ENCODE peak calls at places on chromosomes 16 and 17, in eight cellular contexts. U is mammary epithelial cell, C is adrenal gland, Y is PC-3, L is left ventricle myocardium inferior, Q is AG10803, E is ovary, T is fibroblast of lung. R is an unnamed sample.

GRCh38 chr16:9012848-9013507 is 49.3 kb upstream of the USP7 start:
- DNase-seq in T (peak; percentile 5), Q (no peak), Y (no peak), U (no peak), L (no peak), E (no peak), C (no peak), R (no peak)

GRCh38 chr16:47018223-47018891 is 44.9 kb upstream of the DNAJA2 start:
- DNase-seq in L (no peak), T (no peak), E (no peak), C (peak; percentile 73), Q (no peak), U (peak; percentile 56), Y (peak; percentile 70), R (no peak)

GRCh38 chr17:62781356-62781755 is 26.8 kb downstream of the MARCHF10 start:
- DNase-seq in T (peak; percentile 83), Q (peak; percentile 90), C (no peak), L (no peak), U (no peak), E (no peak), Y (no peak), R (no peak)

GRCh38 chr17:32834104-32834503 is 42.8 kb downstream of the MYO1D start:
- DNase-seq in U (no peak), T (no peak), C (no peak), E (no peak), Q (no peak), Y (no peak), L (no peak), R (no peak)

GRCh38 chr17:332558-333322 is 19.9 kb downstream of the RPH3AL start:
- DNase-seq in C (peak; percentile 63), Q (peak; percentile 67), T (no peak), Y (no peak), L (no peak), E (peak; percentile 51), U (peak; percentile 80), R (peak; percentile 18)

GRCh38 chr17:75864448-75864871 is 9.3 kb upstream of the WBP2 start:
- DNase-seq in Y (no peak), Q (peak; percentile 80), E (peak; percentile 60), T (peak; percentile 96), U (no peak), C (no peak), L (peak; percentile 78), R (no peak)

GRCh38 chr17:38598536-38598935 is 7.2 kb downstream of the SRCIN1 start:
- DNase-seq in L (no peak), Y (peak; percentile 76), C (peak; percentile 48), T (peak; percentile 57), U (peak; percentile 84), Q (peak; percentile 38), E (no peak), R (no peak)

GRCh38 chr17:21214777-21215541 is 998 bp upstream of the TMEM11 start:
- DNase-seq in Q (peak; percentile 48), Y (peak; percentile 11), C (no peak), U (peak; percentile 27), L (no peak), T (peak; percentile 13), E (peak; percentile 48), R (no peak)

GRCh38 chr16:27437946-27438345 is 36.0 kb downstream of the IL21R start:
- DNase-seq in C (no peak), L (no peak), T (no peak), E (no peak), Q (no peak), Y (no peak), U (no peak), R (no peak)

GRCh38 chr17:81551458-81552243 is 502 bp downstream of the FAAP100 start:
- DNase-seq in C (peak; percentile 59), Y (peak; percentile 22), T (no peak), U (peak; percentile 21), Q (peak; percentile 27), E (no peak), L (no peak), R (no peak)

GRCh38 chr16:74987027-74987681 is 2.2 kb upstream of the WDR59 start:
- DNase-seq in L (no peak), U (no peak), C (no peak), Q (no peak), T (no peak), E (no peak), Y (no peak), R (no peak)

GRCh38 chr17:34584805-34585416 is 5.5 kb downstream of the TMEM132E start:
- DNase-seq in Y (peak; percentile 7), T (peak; percentile 15), L (no peak), U (peak; percentile 15), Q (peak; percentile 13), E (no peak), C (no peak), R (peak; percentile 4)

GRCh38 chr17:80152057-80152831 is 5.3 kb upstream of the EIF4A3 start:
- DNase-seq in Q (peak; percentile 45), E (no peak), L (no peak), U (peak; percentile 37), T (peak; percentile 59), Y (no peak), C (no peak), R (peak; percentile 58)

GRCh38 chr16:69935278-69935711 is 15.8 kb upstream of the CLEC18A start:
- DNase-seq in Y (no peak), L (no peak), T (no peak), U (no peak), E (no peak), C (no peak), Q (no peak), R (no peak)

GRCh38 chr16:56332464-56333079 is 92.8 kb downstream of the AMFR start:
- DNase-seq in Q (peak; percentile 74), Y (peak; percentile 69), L (peak; percentile 60), U (peak; percentile 54), C (peak; percentile 94), T (peak; percentile 62), E (peak; percentile 44), R (peak; percentile 18)

GRCh38 chr17:76697702-76698465 is 12.9 kb downstream of the MXRA7 start:
- DNase-seq in T (peak; percentile 72), Y (no peak), E (no peak), L (no peak), C (peak; percentile 73), Q (no peak), U (no peak), R (no peak)

GRCh38 chr16:81476732-81477131 is 32.1 kb downstream of the CMIP start:
- DNase-seq in E (no peak), L (no peak), Q (no peak), C (no peak), Y (no peak), U (no peak), T (no peak), R (no peak)

GRCh38 chr17:68390888-68391545 is 66.3 kb downstream of the WIPI1 start:
- DNase-seq in E (no peak), T (no peak), U (peak; percentile 24), L (no peak), C (no peak), Y (no peak), Q (peak; percentile 31), R (no peak)

GRCh38 chr17:7383371-7383741 is 2.5 kb downstream of the TNK1 start:
- DNase-seq in E (no peak), L (no peak), C (no peak), U (no peak), Q (no peak), Y (no peak), T (no peak), R (no peak)
- H3K4me3 ChIP-seq in E (peak overlapping the region; percentile 20), L (peak overlapping the region; percentile 64), C (no peak overlapping the region), U (no peak overlapping the region), Q (no peak overlapping the region), Y (no peak overlapping the region), T (no peak overlapping the region), R (no peak overlapping the region)

DNA sequence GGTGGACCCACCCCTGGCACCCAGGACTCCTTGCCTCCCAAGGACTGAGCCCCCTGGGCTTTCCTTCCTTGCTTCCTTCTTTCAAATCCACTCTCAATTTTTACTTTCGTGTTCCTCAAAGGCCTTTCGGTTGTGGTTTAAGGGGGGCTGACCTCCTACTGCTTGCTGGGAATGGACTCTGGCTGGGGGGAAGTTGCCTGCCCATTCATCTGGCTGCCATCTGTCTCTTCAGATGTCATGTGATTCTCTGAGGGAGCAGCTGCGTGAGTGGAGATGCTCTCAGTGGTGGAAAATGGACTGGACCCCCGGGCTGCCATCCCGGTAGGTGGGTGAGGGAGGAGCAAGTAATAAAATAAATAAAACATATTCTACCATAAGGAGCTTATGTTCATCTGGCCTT is 93.8 kb upstream of the RPRML start:
- DNase-seq in E (no peak), L (no peak), T (peak; percentile 9), C (peak; percentile 38), Y (no peak), Q (peak; percentile 83), U (no peak), R (no peak)
- TF ChIP-seq CTCF in E (no peak), L (no peak), T (no peak), C (no peak), Y (no peak), Q (no peak), U (no peak), R (no peak)

GRCh38 chr17:7178973-7179316 is 225 bp downstream of the ASGR1 start:
- DNase-seq in C (no peak), E (no peak), U (no peak), Y (no peak), L (no peak), Q (no peak), T (no peak), R (no peak)

GRCh38 chr17:7176870-7177209 is 2.3 kb downstream of the ASGR1 start:
- DNase-seq in Q (no peak), Y (no peak), L (no peak), T (no peak), E (no peak), U (no peak), C (peak; percentile 26), R (no peak)

GRCh38 chr17:7177210-7177953 is 1.8 kb downstream of the ASGR1 start:
- DNase-seq in C (peak; percentile 76), T (peak; percentile 61), Y (peak; percentile 66), E (peak; percentile 61), Q (peak; percentile 40), U (peak; percentile 37), L (peak; percentile 51), R (peak; percentile 7)

GRCh38 chr17:7177954-7178477 is 1.2 kb downstream of the ASGR1 start:
- DNase-seq in E (no peak), T (no peak), U (no peak), C (no peak), Q (no peak), Y (peak; percentile 4), L (no peak), R (no peak)

GRCh38 chr17:7179317-7180254 is at the start of gene ASGR1:
- DNase-seq in T (no peak), Q (no peak), E (no peak), C (no peak), L (no peak), Y (no peak), U (no peak), R (no peak)
- H3K4me3 ChIP-seq in T (no peak within 1 kb of the TSS), Q (no peak within 1 kb of the TSS), E (no peak within 1 kb of the TSS), C (no peak within 1 kb of the TSS), L (peak within 1 kb of the TSS; percentile 63), Y (peak within 1 kb of the TSS; percentile 77), U (no peak within 1 kb of the TSS), R (peak within 1 kb of the TSS; percentile 47)

DNA sequence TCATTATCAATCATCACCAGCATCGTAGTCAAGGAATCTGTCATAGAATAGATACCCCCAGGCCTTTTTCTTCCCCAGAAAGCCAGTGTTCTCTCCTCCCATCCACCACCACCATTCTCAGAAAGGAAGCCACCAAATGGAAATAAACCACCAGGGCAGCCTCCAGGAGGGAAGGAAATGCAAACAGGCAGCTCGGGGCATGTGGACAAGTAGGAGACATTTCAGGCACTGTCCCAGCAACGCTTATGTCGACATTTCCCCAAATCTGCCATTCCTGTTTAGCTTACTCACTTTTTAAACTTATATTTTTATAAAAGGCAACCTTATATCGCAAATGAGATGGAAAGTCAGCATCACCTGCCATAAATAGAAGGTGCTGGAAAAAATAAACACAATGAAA is 15.8 kb downstream of the EMP2 start:
- DNase-seq in Y (no peak), C (no peak), T (no peak), L (no peak), E (no peak), Q (no peak), U (no peak), R (no peak)
- TF ChIP-seq CTCF in Y (no peak), C (no peak), T (no peak), L (no peak), E (no peak), Q (no peak), U (no peak), R (no peak)

R was measured in AG09309.